ENCODE peak calls at places on chromosomes 6 and 20, in ten cellular contexts. T is H9; Z is activated naive CD4-positive, alpha-beta T cell; V is A549; P is mucosa of descending colon; Q is mesothelial cell of epicardium; M is neural crest cell; R is Kasumi-1; F is glutamatergic neuron; K is gastrocnemius medialis. B is an unnamed sample.

GRCh38 chr6:131132360-131132759 is 2.9 kb upstream of the AKAP7 start:
- DNase-seq in Z (no peak), T (no peak), V (no peak), K (no peak), F (no peak), Q (no peak), R (no peak), M (no peak), P (no peak), B (no peak)

GRCh38 chr20:1907586-1907985 is 12.4 kb downstream of the SIRPA start:
- DNase-seq in Q (no peak), F (no peak), V (no peak), R (no peak), K (no peak), T (no peak), M (no peak), P (no peak), Z (no peak), B (no peak)

GRCh38 chr6:155444120-155444917 is 11.3 kb downstream of the NOX3 start:
- DNase-seq in V (peak; percentile 6), K (no peak), Z (no peak), F (no peak), R (no peak), Q (no peak), M (no peak), P (no peak), T (no peak), B (no peak)

GRCh38 chr6:111173341-111173740 is 86.0 kb downstream of the SLC16A10 start:
- DNase-seq in M (no peak), K (no peak), Q (no peak), P (no peak), T (peak; percentile 31), V (no peak), F (no peak), R (no peak), Z (no peak), B (no peak)

GRCh38 chr6:150617496-150618460 is 18.1 kb downstream of the PLEKHG1 start:
- DNase-seq in T (no peak), Z (no peak), V (no peak), Q (no peak), M (no peak), R (no peak), K (no peak), P (no peak), F (no peak), B (no peak)

GRCh38 chr20:31712112-31712553 is 10.5 kb downstream of the BCL2L1 start:
- DNase-seq in Q (no peak), Z (no peak), R (no peak), P (no peak), M (no peak), K (peak; percentile 52), T (no peak), F (no peak), V (no peak), B (no peak)

GRCh38 chr6:24779416-24779815 is 4.7 kb downstream of the GMNN start:
- DNase-seq in V (no peak), T (no peak), Z (no peak), P (no peak), K (no peak), F (no peak), R (no peak), M (no peak), Q (no peak), B (no peak)

GRCh38 chr20:40863337-40863919 is 165.2 kb upstream of the TOP1 start:
- DNase-seq in Q (no peak), K (no peak), F (no peak), R (no peak), M (no peak), Z (no peak), T (no peak), V (no peak), P (no peak), B (no peak)

GRCh38 chr20:47464380-47465101 is 37.1 kb upstream of the NCOA3 start:
- DNase-seq in K (peak; percentile 91), Z (no peak), V (peak; percentile 99), T (no peak), Q (no peak), F (peak; percentile 15), R (no peak), M (no peak), P (no peak), B (no peak)

GRCh38 chr6:164035912-164036485 is 621.5 kb downstream of the QKI start:
- DNase-seq in M (no peak), Z (no peak), V (no peak), P (no peak), Q (no peak), T (no peak), F (peak; percentile 22), K (no peak), R (no peak), B (no peak)

GRCh38 chr20:63274381-63275228 is 2.0 kb downstream of the ARFGAP1 start:
- DNase-seq in V (no peak), K (no peak), Q (no peak), R (no peak), M (no peak), F (no peak), T (no peak), P (no peak), Z (no peak), B (no peak)

GRCh38 chr6:68364276-68364785 is 270.8 kb upstream of the ADGRB3 start:
- DNase-seq in M (no peak), V (no peak), Z (no peak), F (no peak), Q (no peak), P (no peak), R (no peak), K (no peak), T (no peak), B (no peak)

GRCh38 chr6:68689910-68690309 is 54.8 kb downstream of the ADGRB3 start:
- DNase-seq in Z (no peak), R (no peak), K (no peak), Q (no peak), V (no peak), F (no peak), M (no peak), T (no peak), P (no peak), B (no peak)

GRCh38 chr20:22408521-22409402 is 175.6 kb downstream of the FOXA2 start:
- DNase-seq in V (no peak), Z (no peak), R (no peak), K (no peak), T (no peak), P (no peak), F (no peak), Q (no peak), M (no peak), B (no peak)

GRCh38 chr6:53103993-53104675 is 38.9 kb downstream of the FBXO9 start:
- DNase-seq in F (no peak), V (peak; percentile 22), R (peak; percentile 57), Q (no peak), M (no peak), T (no peak), Z (no peak), P (no peak), K (no peak), B (no peak)

GRCh38 chr6:152701081-152701862 is 3.6 kb downstream of the MYCT1 start:
- DNase-seq in P (no peak), R (no peak), V (no peak), T (no peak), F (no peak), M (no peak), K (no peak), Q (no peak), Z (no peak), B (no peak)

GRCh38 chr20:62066339-62066982 is 780 bp upstream of the TAF4 start:
- DNase-seq in T (peak; percentile 73), V (peak; percentile 61), R (peak; percentile 27), K (peak; percentile 43), Q (no peak), P (peak; percentile 75), F (peak; percentile 91), M (peak; percentile 52), Z (no peak), B (peak; percentile 44)

B was measured in activated T-helper 2 cell treated with anti-CD3 and anti-CD28 coated beads, Interferon-gamma antibody, Interleukin-2, Interleukin-4, amounts not matched to agents 10 μg/mL and 5 μg/mL and 100 μg/mL, durations not matched to agents 14 hours and 24 hours and 36 hours.